ENCODE peak calls at places on chromosomes 16 and 17, in ten cellular contexts. A is lower leg skin, E is ACHN, D is RCC 7860, C is A172, Q is OCI-LY7, U is NCI-H2227 treated with DMSO at 0.1 percent for 48 hours, R is GDM1, H is HEK293T, X is cardiac muscle cell. Y is an unnamed sample.

GRCh38 chr16:56859636-56860035 is 5.4 kb upstream of the SLC12A3 start:
- DNase-seq in Q (no peak), E (no peak), D (no peak), U (no peak), A (no peak), C (no peak), X (no peak), R (no peak), H (no peak), Y (no peak)

GRCh38 chr17:44065668-44066203 is 735 bp downstream of the LSM12 start:
- DNase-seq in H (no peak), R (no peak), X (no peak), C (no peak), E (peak), Q (peak), U (no peak), D (no peak), A (no peak), Y (no peak)

GRCh38 chr16:5851583-5851982 is 754.0 kb upstream of the EEF2KMT start:
- DNase-seq in U (no peak), R (no peak), E (no peak), C (no peak), D (peak), H (no peak), Q (no peak), X (no peak), A (no peak), Y (peak)

GRCh38 chr17:75875182-75875939 is 3.0 kb downstream of the TRIM47 start:
- DNase-seq in D (peak), A (no peak), U (no peak), C (no peak), X (no peak), H (no peak), Q (no peak), E (no peak), R (no peak), Y (no peak)

GRCh38 chr16:66226762-66227161 is 139.7 kb upstream of the CDH5 start:
- DNase-seq in A (no peak), X (no peak), E (no peak), D (no peak), R (no peak), C (no peak), U (no peak), H (no peak), Q (no peak), Y (no peak)

GRCh38 chr16:79261461-79261860 is 339.1 kb downstream of the MAF start:
- DNase-seq in U (no peak), C (no peak), H (peak), R (peak), E (peak), D (peak), Q (no peak), X (no peak), A (no peak), Y (no peak)

GRCh38 chr17:12574525-12574924 is 91.2 kb upstream of the MYOCD start:
- DNase-seq in H (no peak), Q (no peak), E (no peak), C (no peak), D (no peak), X (no peak), A (no peak), R (no peak), U (no peak), Y (no peak)

GRCh38 chr16:13350000-13350399 is 448.6 kb downstream of the SHISA9 start:
- DNase-seq in U (no peak), X (no peak), R (no peak), H (no peak), A (no peak), E (no peak), C (no peak), D (no peak), Q (no peak), Y (no peak)

GRCh38 chr16:70254095-70254964 is 2.6 kb upstream of the EXOSC6 start:
- DNase-seq in R (no peak), U (no peak), H (peak), X (no peak), E (peak), C (no peak), D (no peak), Q (no peak), A (no peak), Y (no peak)

GRCh38 chr17:80732268-80732667 is 187.6 kb downstream of the RPTOR start:
- DNase-seq in H (no peak), X (no peak), Q (no peak), R (no peak), A (no peak), U (no peak), E (no peak), D (no peak), C (no peak), Y (no peak)

GRCh38 chr17:34443832-34444469 is 80.9 kb upstream of the CCL1 start:
- DNase-seq in R (no peak), X (no peak), E (peak), D (no peak), C (no peak), A (no peak), H (no peak), U (no peak), Q (peak), Y (peak)

GRCh38 chr16:64437706-64438329 is 684.0 kb downstream of the CDH11 start:
- DNase-seq in E (no peak), Q (no peak), X (peak), U (no peak), R (no peak), D (no peak), C (no peak), H (no peak), A (no peak), Y (peak)

GRCh38 chr17:14547016-14547415 is 246.1 kb downstream of the HS3ST3B1 start:
- DNase-seq in C (no peak), Q (no peak), U (no peak), D (no peak), E (no peak), H (no peak), R (no peak), A (no peak), X (no peak), Y (no peak)

GRCh38 chr16:61057635-61058034 is 978.6 kb downstream of the CDH8 start:
- DNase-seq in Q (no peak), U (no peak), X (no peak), H (no peak), C (no peak), D (no peak), R (no peak), E (no peak), A (no peak), Y (no peak)

GRCh38 chr17:4948997-4949320 is 629 bp upstream of the PFN1 start:
- DNase-seq in C (peak), A (peak), X (peak), R (peak), H (peak), D (peak), U (no peak), Q (peak), E (peak), Y (peak)

GRCh38 chr17:50183439-50184001 is 17.7 kb downstream of the SGCA start:
- DNase-seq in U (no peak), H (no peak), E (no peak), R (peak), C (no peak), A (no peak), X (peak), Q (peak), D (no peak), Y (no peak)

GRCh38 chr17:2405247-2405926 is 4.5 kb upstream of the MNT start:
- DNase-seq in C (peak), X (peak), Q (no peak), A (peak), E (peak), D (peak), U (no peak), R (no peak), H (no peak), Y (no peak)

GRCh38 chr17:19382581-19383444 is 4.2 kb downstream of the MFAP4 start:
- DNase-seq in R (no peak), A (no peak), E (no peak), H (no peak), D (no peak), C (no peak), U (no peak), X (peak), Q (no peak), Y (no peak)

GRCh38 chr17:75976175-75976848 is 2.7 kb downstream of the ACOX1 start:
- DNase-seq in C (no peak), A (no peak), R (no peak), H (no peak), D (no peak), U (no peak), X (no peak), E (peak), Q (no peak), Y (no peak)

GRCh38 chr16:17302620-17303019 is 168.1 kb downstream of the XYLT1 start:
- DNase-seq in Q (no peak), H (no peak), E (no peak), X (no peak), C (no peak), D (no peak), U (no peak), R (no peak), A (no peak), Y (no peak)

GRCh38 chr17:4006745-4007211 is 42.5 kb upstream of the ATP2A3 start:
- DNase-seq in E (no peak), H (no peak), X (no peak), A (no peak), Q (no peak), R (no peak), D (no peak), C (no peak), U (no peak), Y (no peak)

GRCh38 chr17:27327871-27328270 is 34.0 kb downstream of the WSB1 start:
- DNase-seq in E (no peak), R (no peak), H (no peak), Q (no peak), X (peak), D (no peak), C (no peak), U (no peak), A (no peak), Y (no peak)

GRCh38 chr17:13671771-13672170 is 70.0 kb upstream of the HS3ST3A1 start:
- DNase-seq in C (peak), D (peak), A (no peak), E (no peak), U (no peak), R (no peak), Q (no peak), H (no peak), X (peak), Y (no peak)

GRCh38 chr17:55023626-55024025 is 55.1 kb downstream of the STXBP4 start:
- DNase-seq in U (no peak), C (no peak), D (no peak), R (no peak), A (no peak), Q (no peak), H (no peak), X (peak), E (no peak), Y (no peak)

GRCh38 chr17:82835766-82836512 is 3.9 kb downstream of the ZNF750 start:
- DNase-seq in A (peak), U (no peak), R (no peak), C (no peak), D (no peak), Q (no peak), H (no peak), E (no peak), X (no peak), Y (no peak)

GRCh38 chr17:21021208-21021803 is 21.5 kb downstream of the USP22 start:
- DNase-seq in X (no peak), U (no peak), Q (no peak), A (no peak), R (no peak), D (no peak), E (no peak), H (no peak), C (no peak), Y (no peak)

GRCh38 chr17:32310927-32311568 is 30.9 kb downstream of the C17orf75 start:
- DNase-seq in U (peak), H (no peak), D (no peak), E (no peak), R (no peak), C (no peak), Q (peak), X (peak), A (no peak), Y (no peak)

GRCh38 chr17:75814021-75814395 is 29.4 kb downstream of the UNK start:
- DNase-seq in R (no peak), C (no peak), U (no peak), A (no peak), Q (no peak), X (no peak), D (no peak), E (no peak), H (no peak), Y (no peak)

GRCh38 chr16:19879241-19879792 is 5.3 kb downstream of the GPRC5B start:
- DNase-seq in Q (no peak), X (no peak), C (peak), E (no peak), H (no peak), U (peak), D (no peak), A (peak), R (no peak), Y (no peak)

GRCh38 chr17:29664743-29665479 is 42.2 kb upstream of the CORO6 start:
- DNase-seq in U (no peak), X (peak), A (no peak), Q (no peak), R (no peak), D (peak), C (peak), H (no peak), E (no peak), Y (no peak)

GRCh38 chr16:82936941-82937551 is 310.3 kb downstream of the CDH13 start:
- DNase-seq in R (no peak), D (no peak), H (no peak), Q (no peak), X (peak), C (peak), U (no peak), E (no peak), A (no peak), Y (no peak)

GRCh38 chr16:76214856-76215255 is 62.3 kb upstream of the CNTNAP4 start:
- DNase-seq in D (no peak), E (no peak), H (no peak), X (no peak), A (no peak), R (no peak), C (no peak), U (no peak), Q (no peak), Y (no peak)

GRCh38 chr17:57086069-57086930 is 1.3 kb downstream of the AKAP1 start:
- DNase-seq in U (no peak), C (peak), H (peak), A (peak), R (no peak), E (peak), X (no peak), D (no peak), Q (peak), Y (peak)

GRCh38 chr16:361341-361871 is 8.9 kb upstream of the AXIN1 start:
- DNase-seq in E (no peak), C (no peak), X (no peak), U (peak), R (no peak), D (no peak), H (no peak), Q (no peak), A (no peak), Y (no peak)

GRCh38 chr17:78315355-78316114 is 44.3 kb downstream of the SOCS3 start:
- DNase-seq in X (peak), C (peak), R (peak), U (no peak), H (no peak), A (peak), E (peak), Q (no peak), D (peak), Y (no peak)

Y was measured in MM.1S.